ENCODE peak calls at places on chromosomes 6 and 20, in five cellular contexts. A is astrocyte of the spinal cord, M is AG10803, G is EL, I is kidney epithelial cell. C is an unnamed sample.

GRCh38 chr6:148524976-148525375 is 182.3 kb downstream of the SASH1 start:
- DNase-seq in A (peak; percentile 90), M (peak; percentile 86), G (peak; percentile 87), I (no peak), C (peak; percentile 72)

GRCh38 chr20:51014797-51015722 is 7.8 kb downstream of the KCNG1 start:
- DNase-seq in A (peak; percentile 60), M (peak; percentile 61), G (peak; percentile 69), I (peak; percentile 10), C (peak; percentile 67)

GRCh38 chr20:53161473-53161872 is 189.3 kb downstream of the TSHZ2 start:
- DNase-seq in A (no peak), M (no peak), G (no peak), I (no peak), C (no peak)

GRCh38 chr20:62918137-62918536 is 8.2 kb downstream of the DIDO1 start:
- DNase-seq in A (no peak), M (no peak), G (no peak), I (no peak), C (no peak)

GRCh38 chr6:15351631-15352030 is 105.8 kb downstream of the JARID2 start:
- DNase-seq in A (peak; percentile 80), M (peak; percentile 93), G (peak; percentile 81), I (no peak), C (peak; percentile 46)

GRCh38 chr6:36268478-36269248 is 1.2 kb upstream of the PNPLA1 start:
- DNase-seq in A (no peak), M (peak; percentile 12), G (no peak), I (no peak), C (no peak)

GRCh38 chr6:137451926-137452325 is 42.3 kb downstream of the OLIG3 start:
- DNase-seq in A (peak; percentile 75), M (peak; percentile 44), G (peak; percentile 46), I (no peak), C (no peak)

GRCh38 chr6:111727798-111728197 is 122.1 kb upstream of the TRAF3IP2 start:
- DNase-seq in A (peak; percentile 81), M (no peak), G (peak; percentile 30), I (no peak), C (peak; percentile 11)

GRCh38 chr6:74115674-74116073 is 419.7 kb downstream of the CD109 start:
- DNase-seq in A (no peak), M (peak; percentile 54), G (peak; percentile 25), I (no peak), C (no peak)

GRCh38 chr6:73704260-73704659 is 8.3 kb downstream of the CD109 start:
- DNase-seq in A (peak; percentile 99), M (peak; percentile 97), G (peak; percentile 97), I (peak; percentile 86), C (peak; percentile 84)

GRCh38 chr20:61815678-61816077 is 250.0 kb downstream of the TAF4 start:
- DNase-seq in A (no peak), M (no peak), G (no peak), I (no peak), C (no peak)

GRCh38 chr6:40419377-40419776 is 167.8 kb downstream of the LRFN2 start:
- DNase-seq in A (no peak), M (peak; percentile 6), G (peak; percentile 7), I (no peak), C (no peak)

GRCh38 chr20:41989935-41990635 is 371.9 kb upstream of the CHD6 start:
- DNase-seq in A (peak; percentile 17), M (no peak), G (no peak), I (no peak), C (no peak)

GRCh38 chr6:35568967-35569606 is 56.4 kb upstream of the TULP1 start:
- DNase-seq in A (peak; percentile 24), M (no peak), G (no peak), I (no peak), C (no peak)

GRCh38 chr20:3922223-3922982 is 33.2 kb downstream of the PANK2 start:
- DNase-seq in A (no peak), M (no peak), G (no peak), I (no peak), C (no peak)

GRCh38 chr6:44642870-44643522 is 255.5 kb downstream of the CDC5L start:
- DNase-seq in A (peak; percentile 64), M (peak; percentile 48), G (no peak), I (no peak), C (peak; percentile 18)

GRCh38 chr20:347640-348484 is 951 bp downstream of the NRSN2 start:
- DNase-seq in A (peak; percentile 96), M (peak; percentile 94), G (peak; percentile 97), I (no peak), C (peak; percentile 93)

GRCh38 chr6:99241905-99242534 is 107.5 kb downstream of the FAXC start:
- DNase-seq in A (peak; percentile 45), M (peak; percentile 24), G (peak; percentile 17), I (peak; percentile 1), C (peak; percentile 25)

GRCh38 chr6:170206931-170207431 is 83.9 kb downstream of the DLL1 start:
- DNase-seq in A (no peak), M (no peak), G (no peak), I (no peak), C (no peak)

GRCh38 chr20:33689973-33690372 is 3.8 kb upstream of the E2F1 start:
- DNase-seq in A (peak; percentile 59), M (no peak), G (peak; percentile 59), I (no peak), C (peak; percentile 83)

GRCh38 chr6:18147160-18147559 is 7.7 kb downstream of the TPMT start:
- DNase-seq in A (peak; percentile 48), M (peak; percentile 64), G (peak; percentile 65), I (no peak), C (peak; percentile 69)

GRCh38 chr6:82877213-82878195 is 188.1 kb downstream of the UBE3D start:
- DNase-seq in A (peak; percentile 80), M (peak; percentile 55), G (peak; percentile 65), I (peak; percentile 44), C (peak; percentile 91)

GRCh38 chr20:1720226-1720625 is 62.6 kb upstream of the SIRPG start:
- DNase-seq in A (no peak), M (no peak), G (no peak), I (no peak), C (no peak)

GRCh38 chr6:133880006-133880405 is 8.9 kb upstream of the TCF21 start:
- DNase-seq in A (no peak), M (no peak), G (no peak), I (no peak), C (no peak)

GRCh38 chr6:1624071-1624847 is 14.5 kb downstream of the FOXC1 start:
- DNase-seq in A (no peak), M (no peak), G (no peak), I (no peak), C (no peak)

GRCh38 chr20:38139919-38140753 is 24.9 kb downstream of the TGM2 start:
- DNase-seq in A (peak; percentile 42), M (no peak), G (peak; percentile 53), I (no peak), C (peak; percentile 67)